ENCODE peak calls at places on chromosomes 7 and 10, in seven cellular contexts. W is fibroblast of pulmonary artery; P is aorta; N is GM23338; K is adrenal gland; M is right lobe of liver; X is activated naive CD8-positive, alpha-beta T cell treated with anti-CD3 and anti-CD28 coated beads for 36 hours. J is an unnamed sample.

GRCh38 chr7:35474100-35474499 is 220.2 kb upstream of the TBX20 start:
- DNase-seq in W (no peak), X (no peak), P (no peak), N (no peak), M (no peak), K (no peak), J (no peak)

GRCh38 chr10:112957589-112958202 is 7.6 kb downstream of the TCF7L2 start:
- DNase-seq in W (no peak), X (no peak), K (no peak), P (no peak), N (no peak), M (no peak), J (no peak)

GRCh38 chr7:2477447-2478386 is 1.5 kb upstream of the GRIFIN start:
- DNase-seq in M (no peak), X (peak; percentile 76), N (peak; percentile 86), W (peak; percentile 60), P (peak; percentile 87), K (peak; percentile 65), J (peak; percentile 42)

GRCh38 chr10:11243425-11244222 is 226.0 kb downstream of the CELF2 start:
- DNase-seq in W (no peak), K (no peak), N (no peak), X (no peak), P (no peak), M (no peak), J (no peak)

GRCh38 chr7:45940939-45941338 is 19.9 kb upstream of the IGFBP3 start:
- DNase-seq in X (no peak), W (no peak), M (no peak), K (no peak), N (no peak), P (no peak), J (no peak)

GRCh38 chr10:132065491-132066105 is at the start of gene JAKMIP3:
- DNase-seq in P (peak; percentile 72), M (no peak), X (no peak), N (peak; percentile 68), K (peak; percentile 61), W (peak; percentile 91), J (peak; percentile 74)

GRCh38 chr10:107341281-107341680 is 176.8 kb upstream of the SORCS1 start:
- DNase-seq in K (no peak), N (no peak), X (no peak), M (no peak), P (no peak), W (no peak), J (no peak)

GRCh38 chr7:131483586-131483985 is 72.8 kb downstream of the PODXL start:
- DNase-seq in X (no peak), P (no peak), M (no peak), N (no peak), W (no peak), K (no peak), J (no peak)

GRCh38 chr10:4981722-4982471 is 18.7 kb downstream of the AKR1C1 start:
- DNase-seq in W (peak; percentile 70), K (no peak), X (no peak), N (peak; percentile 91), M (peak; percentile 56), P (no peak), J (no peak)

GRCh38 chr7:82335927-82336326 is 107.7 kb downstream of the CACNA2D1 start:
- DNase-seq in P (no peak), K (no peak), W (peak; percentile 13), X (no peak), M (no peak), N (peak; percentile 24), J (no peak)

GRCh38 chr10:59793924-59794323 is 40.7 kb upstream of the MRLN start:
- DNase-seq in P (no peak), W (peak; percentile 26), K (no peak), X (no peak), M (no peak), N (no peak), J (no peak)

GRCh38 chr7:51040777-51041176 is 258.1 kb upstream of the GRB10 start:
- DNase-seq in N (no peak), X (no peak), K (no peak), P (no peak), M (no peak), W (no peak), J (no peak)

GRCh38 chr7:121499526-121500123 is 103.5 kb upstream of the FAM3C start:
- DNase-seq in M (no peak), P (no peak), K (no peak), N (no peak), X (peak; percentile 38), W (no peak), J (no peak)

GRCh38 chr10:70121281-70121949 is 11.2 kb downstream of the AIFM2 start:
- DNase-seq in M (no peak), X (no peak), K (no peak), P (no peak), N (no peak), W (no peak), J (no peak)

GRCh38 chr7:74010407-74010806 is 17.6 kb upstream of the ELN start:
- DNase-seq in P (peak; percentile 90), W (no peak), N (no peak), X (no peak), M (no peak), K (no peak), J (peak; percentile 95)

GRCh38 chr10:8556321-8556720 is 501.8 kb downstream of the GATA3 start:
- DNase-seq in W (no peak), X (no peak), N (no peak), M (no peak), K (no peak), P (no peak), J (no peak)

GRCh38 chr10:4107328-4107851 is 322.4 kb upstream of the KLF6 start:
- DNase-seq in M (no peak), P (no peak), K (no peak), X (no peak), W (no peak), N (no peak), J (no peak)

GRCh38 chr10:42954776-42955492 is 121.9 kb upstream of the RET start:
- DNase-seq in N (no peak), K (no peak), M (no peak), W (no peak), X (no peak), P (peak; percentile 55), J (no peak)

GRCh38 chr10:49274886-49275285 is 24.1 kb upstream of the C10orf71 start:
- DNase-seq in P (no peak), N (no peak), M (no peak), X (no peak), K (no peak), W (no peak), J (no peak)

GRCh38 chr7:106074257-106074656 is 37.9 kb downstream of the SYPL1 start:
- DNase-seq in M (no peak), X (no peak), W (no peak), K (no peak), N (no peak), P (no peak), J (no peak)

GRCh38 chr7:102895602-102896001 is 17.2 kb upstream of the LRRC17 start:
- DNase-seq in K (no peak), M (no peak), W (no peak), P (no peak), X (no peak), N (no peak), J (no peak)

GRCh38 chr10:13485623-13486022 is 43.2 kb downstream of the BEND7 start:
- DNase-seq in N (no peak), K (no peak), X (no peak), P (no peak), M (no peak), W (peak; percentile 13), J (no peak)

GRCh38 chr7:46245587-46246111 is 324.6 kb upstream of the IGFBP3 start:
- DNase-seq in N (peak; percentile 22), W (no peak), P (no peak), M (no peak), X (no peak), K (no peak), J (no peak)

GRCh38 chr10:24882047-24882698 is 70.2 kb downstream of the PRTFDC1 start:
- DNase-seq in M (no peak), W (peak; percentile 87), P (no peak), K (no peak), X (peak; percentile 33), N (no peak), J (no peak)

GRCh38 chr7:140605337-140605736 is 35.3 kb downstream of the DENND2A start:
- DNase-seq in P (no peak), K (no peak), X (no peak), W (no peak), N (peak; percentile 67), M (no peak), J (no peak)

GRCh38 chr7:15376601-15377000 is 185.2 kb downstream of the AGMO start:
- DNase-seq in X (no peak), N (no peak), M (no peak), W (no peak), P (no peak), K (no peak), J (no peak)

GRCh38 chr7:40859965-40860543 is 725.2 kb downstream of the SUGCT start:
- DNase-seq in M (no peak), W (no peak), P (no peak), X (no peak), K (no peak), N (no peak), J (no peak)

GRCh38 chr10:3749597-3750351 is 35.2 kb downstream of the KLF6 start:
- DNase-seq in N (no peak), K (no peak), M (no peak), X (no peak), W (peak; percentile 82), P (no peak), J (no peak)

GRCh38 chr10:6320320-6321010 is 117.7 kb downstream of the PFKFB3 start:
- DNase-seq in P (no peak), X (no peak), K (no peak), W (no peak), M (peak; percentile 70), N (no peak), J (no peak)

GRCh38 chr7:76225379-76225778 is 23.7 kb downstream of the SRRM3 start:
- DNase-seq in K (peak; percentile 36), N (peak; percentile 85), X (peak; percentile 39), M (no peak), P (no peak), W (peak; percentile 45), J (no peak)

GRCh38 chr10:43569681-43570080 is 4.7 kb downstream of the ZNF239 start:
- DNase-seq in K (no peak), X (no peak), W (no peak), P (no peak), M (no peak), N (no peak), J (no peak)

GRCh38 chr7:104956753-104957450 is 57.1 kb upstream of the KMT2E start:
- DNase-seq in P (no peak), N (no peak), M (no peak), W (peak; percentile 67), X (peak; percentile 19), K (no peak), J (no peak)

GRCh38 chr10:50561816-50562215 is 61.9 kb downstream of the SGMS1 start:
- DNase-seq in W (no peak), N (peak; percentile 65), P (no peak), M (no peak), K (no peak), X (no peak), J (no peak)

J was measured in tibial artery.